ENCODE peak calls at places on chromosomes 2 and 18, in six cellular contexts. G, F, X, B, Z and V are unnamed samples.

GRCh38 chr2:95399061-95399460 is 3.4 kb upstream of the FAHD2A start:
- DNase-seq in G (no peak), F (no peak), X (no peak), B (no peak), Z (no peak), V (no peak)

GRCh38 chr2:55862673-55863390 is 60.8 kb downstream of the EFEMP1 start:
- DNase-seq in G (no peak), F (no peak), X (peak), B (peak), Z (peak), V (no peak)

GRCh38 chr2:232898592-232899541 is 28.8 kb downstream of the SNORC start:
- DNase-seq in G (no peak), F (no peak), X (no peak), B (no peak), Z (no peak), V (no peak)

GRCh38 chr2:240389302-240389805 is 46.1 kb upstream of the GPC1 start:
- DNase-seq in G (peak), F (no peak), X (no peak), B (no peak), Z (no peak), V (no peak)

GRCh38 chr2:39466311-39466710 is 29.2 kb upstream of the MAP4K3 start:
- DNase-seq in G (no peak), F (no peak), X (no peak), B (no peak), Z (no peak), V (no peak)

GRCh38 chr2:12675352-12675795 is 41.4 kb upstream of the TRIB2 start:
- DNase-seq in G (no peak), F (no peak), X (no peak), B (no peak), Z (peak), V (no peak)

GRCh38 chr18:28153485-28154065 is 23.4 kb downstream of the CDH2 start:
- DNase-seq in G (no peak), F (no peak), X (no peak), B (no peak), Z (no peak), V (no peak)

GRCh38 chr2:223860809-223861738 is 23.7 kb upstream of the AP1S3 start:
- DNase-seq in G (no peak), F (peak), X (no peak), B (no peak), Z (peak), V (no peak)

GRCh38 chr2:42792087-42792582 is 248 bp downstream of the HAAO start:
- DNase-seq in G (no peak), F (no peak), X (no peak), B (no peak), Z (no peak), V (no peak)

GRCh38 chr2:236562434-236562833 is 7.2 kb upstream of the ACKR3 start:
- DNase-seq in G (no peak), F (peak), X (no peak), B (no peak), Z (peak), V (no peak)

GRCh38 chr2:118970396-118971135 is 28.6 kb downstream of the MARCO start:
- DNase-seq in G (no peak), F (no peak), X (no peak), B (no peak), Z (no peak), V (no peak)

GRCh38 chr2:219521066-219521880 is 7.0 kb downstream of the ASIC4 start:
- DNase-seq in G (no peak), F (peak), X (peak), B (no peak), Z (no peak), V (no peak)

GRCh38 chr2:105515581-105516415 is 116.9 kb upstream of the FHL2 start:
- DNase-seq in G (peak), F (no peak), X (no peak), B (no peak), Z (peak), V (no peak)

GRCh38 chr2:104871566-104872033 is 17.7 kb downstream of the POU3F3 start:
- DNase-seq in G (no peak), F (no peak), X (no peak), B (no peak), Z (no peak), V (no peak)

GRCh38 chr2:172931923-172932520 is 143.6 kb upstream of the MAP3K20 start:
- DNase-seq in G (peak), F (peak), X (peak), B (peak), Z (peak), V (no peak)

GRCh38 chr2:241802806-241803318 is 6.1 kb upstream of the NEU4 start:
- DNase-seq in G (no peak), F (no peak), X (no peak), B (no peak), Z (no peak), V (no peak)

DNA sequence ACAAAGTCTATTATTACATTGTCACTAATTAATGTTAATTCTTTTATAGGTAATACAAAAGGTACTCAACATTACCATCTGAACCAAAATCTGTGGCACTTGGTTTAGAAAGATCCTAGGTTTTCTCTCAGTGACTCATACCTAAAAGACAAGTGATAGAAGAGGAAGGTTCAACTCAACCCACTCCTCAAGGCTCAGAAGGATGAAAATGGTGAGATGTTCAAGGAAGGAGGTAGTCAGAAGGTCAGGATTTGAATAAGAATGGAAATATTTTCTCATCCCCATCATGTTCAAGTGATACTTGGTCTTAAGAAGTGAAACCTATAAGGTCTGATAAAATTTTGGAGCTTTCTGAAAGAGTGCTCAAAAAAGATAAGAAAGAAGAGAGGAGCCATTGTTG is 86.4 kb upstream of the FBXO11 start:
- DNase-seq in G (no peak), F (no peak), X (no peak), B (no peak), Z (no peak), V (no peak)
- TF ChIP-seq CTCF in G (no peak), F (no peak), X (no peak), B (no peak), Z (no peak), V (no peak)

GRCh38 chr2:50480507-50480906 is 551.4 kb downstream of the NRXN1 start:
- DNase-seq in G (no peak), F (no peak), X (no peak), B (no peak), Z (no peak), V (no peak)

DNA sequence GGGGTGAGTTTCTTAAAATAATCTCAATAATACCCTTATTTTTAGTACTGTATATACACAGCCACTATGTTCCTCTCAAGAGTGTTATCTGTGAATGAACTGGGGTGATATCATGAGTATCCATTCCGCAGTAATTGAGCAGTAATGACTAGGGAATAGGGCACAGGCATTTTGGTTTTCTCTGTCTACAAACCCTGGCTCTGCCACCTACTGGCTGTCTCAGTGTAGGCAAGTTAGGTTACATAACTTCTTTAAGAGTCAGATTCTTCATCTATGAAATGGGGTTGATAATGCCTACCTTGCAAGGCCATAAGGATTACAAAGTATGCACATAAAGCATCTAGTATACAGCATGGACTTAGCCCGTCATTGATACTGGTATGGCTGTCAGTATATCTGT is 555.8 kb downstream of the NRXN1 start:
- DNase-seq in G (no peak), F (no peak), X (no peak), B (no peak), Z (peak), V (no peak)
- TF ChIP-seq CTCF in G (no peak), F (peak), X (no peak), B (no peak), Z (peak), V (no peak)

GRCh38 chr2:41241325-41242000 is 789.6 kb upstream of the SLC8A1 start:
- DNase-seq in G (no peak), F (no peak), X (no peak), B (no peak), Z (no peak), V (no peak)
- TF ChIP-seq CTCF in G (no peak), F (no peak), X (no peak), B (no peak), Z (no peak), V (no peak)

GRCh38 chr2:196718796-196719564 is 79.5 kb downstream of the CCDC150 start:
- DNase-seq in G (no peak), F (peak), X (no peak), B (peak), Z (no peak), V (no peak)
- TF ChIP-seq CTCF in G (no peak), F (peak), X (no peak), B (peak), Z (peak), V (no peak)

DNA sequence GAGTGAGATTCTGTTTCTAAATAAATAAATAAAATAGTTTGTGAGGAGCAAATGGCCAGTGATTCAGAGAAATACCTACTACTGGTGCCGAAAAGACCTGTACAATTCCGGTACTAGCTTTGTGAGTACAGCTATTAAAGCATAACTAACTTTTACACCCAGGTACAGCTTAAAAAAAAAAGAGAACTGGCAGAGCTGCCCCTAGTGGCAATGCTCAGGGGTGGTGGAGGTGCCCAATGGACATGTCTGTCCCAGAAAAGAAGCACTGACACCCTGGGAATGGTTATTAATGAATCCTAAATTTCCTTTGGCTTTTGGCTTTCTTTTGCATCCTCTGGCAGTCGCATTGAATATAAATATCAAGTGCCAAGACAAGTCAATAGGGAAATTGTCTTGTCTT is 87.0 kb downstream of the LIPG start:
- DNase-seq in G (no peak), F (no peak), X (no peak), B (no peak), Z (no peak), V (no peak)
- TF ChIP-seq CTCF in G (no peak), F (no peak), X (no peak), B (no peak), Z (peak), V (no peak)